ENCODE peak calls at places on chromosomes 2 and 18, in six cellular contexts. X, U, N, O, L and D are unnamed samples.

GRCh38 chr18:59488899-59489298 is 129.8 kb upstream of the LMAN1 start:
- DNase-seq in X (no peak), U (no peak), N (no peak), O (no peak), L (no peak), D (no peak)

GRCh38 chr2:15860760-15861159 is 79.6 kb upstream of the MYCN start:
- DNase-seq in X (no peak), U (no peak), N (no peak), O (no peak), L (no peak), D (no peak)

GRCh38 chr2:100785621-100786296 is 34.2 kb upstream of the NPAS2 start:
- DNase-seq in X (no peak), U (no peak), N (no peak), O (no peak), L (no peak), D (peak)

GRCh38 chr18:55546873-55547704 is 40.9 kb downstream of the TCF4 start:
- DNase-seq in X (no peak), U (no peak), N (no peak), O (peak), L (peak), D (peak)

GRCh38 chr2:118580651-118581050 is 266.8 kb downstream of the EN1 start:
- DNase-seq in X (no peak), U (no peak), N (no peak), O (no peak), L (no peak), D (no peak)

GRCh38 chr2:10482460-10482859 is 34.3 kb upstream of the ODC1 start:
- DNase-seq in X (no peak), U (no peak), N (no peak), O (no peak), L (no peak), D (no peak)

GRCh38 chr2:23069935-23070334 is 315.0 kb upstream of the KLHL29 start:
- DNase-seq in X (no peak), U (no peak), N (no peak), O (no peak), L (no peak), D (no peak)

GRCh38 chr2:48356701-48357322 is 173.1 kb upstream of the STON1 start:
- DNase-seq in X (no peak), U (peak), N (no peak), O (peak), L (no peak), D (no peak)

GRCh38 chr2:162457487-162457886 is 113.6 kb downstream of the GCA start:
- DNase-seq in X (no peak), U (no peak), N (no peak), O (no peak), L (no peak), D (no peak)

GRCh38 chr2:240585681-240586197 is 795 bp upstream of the CAPN10 start:
- DNase-seq in X (peak), U (no peak), N (no peak), O (no peak), L (peak), D (no peak)

GRCh38 chr2:240586919-240587800 is 626 bp downstream of the CAPN10 start:
- DNase-seq in X (no peak), U (peak), N (peak), O (no peak), L (peak), D (peak)

GRCh38 chr2:240588006-240588655 is 1.6 kb downstream of the CAPN10 start:
- DNase-seq in X (no peak), U (no peak), N (no peak), O (no peak), L (peak), D (no peak)

GRCh38 chr2:240585101-240585500 is 1.4 kb upstream of the CAPN10 start:
- DNase-seq in X (peak), U (no peak), N (peak), O (no peak), L (peak), D (no peak)

DNA sequence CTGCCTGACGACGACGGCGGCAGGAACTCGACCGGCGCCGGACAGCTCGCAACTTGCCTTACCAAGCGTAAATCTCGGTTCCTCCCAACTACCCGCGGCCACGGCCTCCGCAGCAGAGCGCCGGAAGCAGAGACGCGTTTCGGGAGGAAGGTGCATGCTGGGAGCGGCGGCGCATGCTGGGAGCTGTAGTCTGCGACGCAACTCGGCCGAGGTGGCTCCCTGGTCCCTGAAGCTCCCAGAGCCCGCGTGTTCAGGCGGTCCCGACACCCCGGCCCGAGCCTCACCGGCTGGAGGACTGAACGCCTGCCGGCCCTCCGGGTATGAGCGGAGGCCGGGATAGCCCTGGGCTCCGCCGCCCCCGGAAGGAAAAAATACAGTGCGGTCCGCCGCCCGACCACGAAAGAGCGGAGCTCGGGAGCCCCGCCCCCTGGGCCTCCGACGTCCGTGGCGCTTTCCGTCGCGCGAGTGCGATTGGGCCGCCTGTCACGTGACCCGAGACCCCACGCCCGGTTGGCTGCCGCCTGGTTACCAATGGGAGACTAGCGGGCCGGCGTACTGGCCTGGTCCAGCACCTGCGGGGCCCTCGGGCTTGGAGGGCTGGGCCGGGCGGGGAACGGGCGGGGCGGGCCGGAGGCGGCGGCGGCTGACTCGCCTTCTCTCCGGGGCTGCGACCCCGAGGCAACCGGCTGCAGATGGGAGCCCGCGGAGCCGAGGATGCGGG is at the start of gene CAPN10:
- DNase-seq in X (peak), U (peak), N (peak), O (peak), L (peak), D (peak)
- H3K27ac ChIP-seq in X (peak), U (peak), N (peak), O (peak), L (peak), D (peak)

DNA sequence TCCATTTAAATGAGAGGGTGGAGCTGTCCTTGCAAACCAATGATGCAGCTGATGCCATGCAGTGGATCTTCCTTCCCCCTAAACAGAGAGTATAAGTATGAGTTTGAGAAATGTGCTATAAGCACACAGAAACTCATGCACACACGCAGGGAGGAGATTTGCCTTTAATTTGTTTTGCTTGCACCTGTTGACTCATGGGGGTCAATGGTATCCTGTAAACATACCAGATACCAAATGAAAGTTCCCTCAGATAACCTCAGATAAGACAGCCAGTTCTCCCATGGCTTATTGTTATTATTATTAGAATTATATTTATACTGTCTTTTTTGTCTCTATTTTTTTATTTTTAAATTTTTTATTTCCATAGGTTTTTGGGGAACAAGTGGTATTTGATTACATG is 29.5 kb upstream of the GPR39 start:
- DNase-seq in X (no peak), U (no peak), N (no peak), O (no peak), L (no peak), D (no peak)
- H3K4me3 ChIP-seq in X (no peak), U (no peak), N (no peak), O (no peak), L (no peak), D (no peak)

DNA sequence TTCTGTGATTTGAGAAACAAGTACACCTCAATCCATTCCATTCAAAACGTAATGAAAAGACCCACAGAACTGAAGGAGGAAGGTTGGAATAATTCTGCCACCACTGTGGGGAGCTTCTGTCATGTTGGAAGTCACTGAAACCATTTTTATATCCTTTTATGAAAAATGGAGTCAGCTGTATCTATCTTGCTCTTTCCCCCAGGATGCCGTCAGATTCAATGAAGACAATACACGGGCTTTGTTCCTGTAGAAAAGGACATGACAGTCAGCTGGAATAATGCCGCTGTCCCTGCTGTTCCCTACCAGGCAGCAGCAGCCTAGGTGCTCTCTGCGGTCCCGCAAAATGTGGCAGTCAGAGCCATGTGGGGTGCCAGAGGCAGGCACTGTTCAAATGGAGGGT is 52.5 kb upstream of the APCDD1 start:
- DNase-seq in X (no peak), U (no peak), N (no peak), O (no peak), L (no peak), D (no peak)
- H3K27ac ChIP-seq in X (no peak), U (no peak), N (no peak), O (no peak), L (no peak), D (no peak)

GRCh38 chr2:70132244-70133126 is 45.2 kb downstream of the PCBP1 start:
- DNase-seq in X (peak), U (peak), N (peak), O (peak), L (peak), D (peak)

GRCh38 chr2:70127920-70128444 is 40.7 kb downstream of the PCBP1 start:
- DNase-seq in X (no peak), U (no peak), N (no peak), O (no peak), L (no peak), D (no peak)

GRCh38 chr2:70133127-70133452 is 45.8 kb downstream of the PCBP1 start:
- DNase-seq in X (no peak), U (no peak), N (no peak), O (no peak), L (no peak), D (no peak)

GRCh38 chr2:70133521-70134348 is 46.5 kb downstream of the PCBP1 start:
- DNase-seq in X (no peak), U (no peak), N (no peak), O (no peak), L (no peak), D (no peak)
- H3K4me3 ChIP-seq in X (peak), U (peak), N (no peak), O (no peak), L (no peak), D (no peak)

DNA sequence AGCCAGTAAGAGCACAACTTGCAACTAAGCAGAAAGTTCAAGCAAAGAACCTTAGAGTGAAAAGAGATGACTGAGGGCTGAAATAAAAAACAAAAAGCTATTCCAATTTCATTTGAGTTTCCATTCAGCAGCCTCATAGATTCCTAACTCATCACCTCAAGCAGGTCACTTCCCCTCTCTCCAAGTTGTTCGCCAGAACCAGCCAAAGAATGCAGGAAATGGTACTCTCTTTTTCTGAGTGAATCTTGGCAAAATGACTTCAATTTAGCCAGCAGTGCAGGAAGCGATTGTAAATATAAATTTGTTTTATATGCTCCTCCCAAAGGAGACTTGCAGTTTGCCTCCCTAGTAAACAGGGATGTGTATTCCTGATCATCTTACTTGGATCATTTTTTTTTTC is 213.3 kb downstream of the SETBP1 start:
- DNase-seq in X (no peak), U (no peak), N (no peak), O (no peak), L (no peak), D (no peak)
- H3K27ac ChIP-seq in X (no peak), U (no peak), N (no peak), O (no peak), L (no peak), D (no peak)